ENCODE peak calls at places on chromosomes 11 and 22, in four cellular contexts. K is spleen, J is HCT116, S is endothelial cell. V is an unnamed sample.

GRCh38 chr11:131624526-131624925 is 254.1 kb downstream of the NTM start:
- DNase-seq in S (no peak), J (no peak), K (no peak), V (no peak)

GRCh38 chr11:27218498-27219038 is 144.4 kb downstream of the CCDC34 start:
- DNase-seq in J (no peak), K (no peak), S (no peak), V (no peak)

GRCh38 chr11:2886936-2887335 is 1.4 kb upstream of the CDKN1C start:
- DNase-seq in J (no peak), K (peak), S (no peak), V (no peak)

GRCh38 chr11:57001674-57002401 is 13.1 kb downstream of the OR5AK2 start:
- DNase-seq in K (no peak), J (no peak), S (no peak), V (no peak)

GRCh38 chr22:22346401-22347107 is 102.0 kb downstream of the VPREB1 start:
- DNase-seq in K (no peak), J (no peak), S (no peak), V (peak)

GRCh38 chr11:2122222-2122906 is 16.8 kb downstream of the IGF2 start:
- DNase-seq in K (peak), S (no peak), J (no peak), V (no peak)

GRCh38 chr11:2468363-2469240 is 23.8 kb downstream of the KCNQ1 start:
- DNase-seq in K (no peak), J (no peak), S (no peak), V (no peak)

GRCh38 chr11:85934599-85935169 is 79.5 kb downstream of the CCDC83 start:
- DNase-seq in J (no peak), K (no peak), S (no peak), V (no peak)

GRCh38 chr11:12267921-12268320 is 109.5 kb upstream of the PARVA start:
- DNase-seq in K (no peak), J (no peak), S (no peak), V (no peak)

GRCh38 chr11:1151366-1152315 is 6.1 kb upstream of the MUC5AC start:
- DNase-seq in J (no peak), S (no peak), K (peak), V (no peak)

GRCh38 chr11:128323381-128323780 is 264.0 kb downstream of the ETS1 start:
- DNase-seq in J (no peak), S (no peak), K (no peak), V (peak)

GRCh38 chr11:86134580-86135318 is 65.9 kb upstream of the PICALM start:
- DNase-seq in J (no peak), S (no peak), K (no peak), V (no peak)

GRCh38 chr22:20211997-20212753 is 55.9 kb downstream of the RTN4R start:
- DNase-seq in J (peak), K (no peak), S (no peak), V (no peak)

GRCh38 chr22:21567456-21568206 is at the start of gene UBE2L3:
- DNase-seq in K (peak), J (peak), S (peak), V (peak)

GRCh38 chr11:33160147-33160546 is 1.1 kb downstream of the CSTF3 start:
- DNase-seq in S (no peak), J (no peak), K (no peak), V (no peak)

GRCh38 chr11:109077340-109077927 is 344.6 kb upstream of the C11orf87 start:
- DNase-seq in K (no peak), S (no peak), J (no peak), V (no peak)

GRCh38 chr11:75554258-75555022 is 7.6 kb upstream of the SERPINH1 start:
- DNase-seq in K (no peak), J (no peak), S (no peak), V (peak)

GRCh38 chr11:72969894-72970335 is 155.7 kb downstream of the ATG16L2 start:
- DNase-seq in J (no peak), S (no peak), K (no peak), V (no peak)

GRCh38 chr11:11206457-11206856 is 146.6 kb downstream of the CSNK2A3 start:
- DNase-seq in J (no peak), K (no peak), S (no peak), V (no peak)

DNA sequence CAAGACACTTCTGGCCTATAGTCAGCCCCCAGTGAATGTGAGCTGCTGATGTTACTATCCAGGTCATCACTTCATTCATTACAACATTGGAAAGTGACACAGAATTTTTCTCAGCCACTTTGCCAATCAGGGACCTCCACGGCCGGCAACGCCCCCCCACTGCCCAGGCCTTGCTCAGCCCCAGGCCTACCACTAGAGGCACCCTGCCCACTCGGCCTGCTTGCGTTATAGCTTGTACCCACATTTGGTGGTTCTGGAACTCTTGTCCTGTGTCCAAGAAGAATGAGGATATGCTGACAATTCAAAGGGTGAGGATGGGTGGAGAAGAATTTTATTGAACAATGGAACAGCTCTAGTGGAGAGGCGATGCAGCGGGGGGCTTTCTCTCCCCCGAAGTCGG is 96.2 kb downstream of the TSPAN18 start:
- DNase-seq in S (peak), K (peak), J (no peak), V (no peak)
- TF ChIP-seq CTCF in S (peak), K (no peak), J (peak), V (peak)

DNA sequence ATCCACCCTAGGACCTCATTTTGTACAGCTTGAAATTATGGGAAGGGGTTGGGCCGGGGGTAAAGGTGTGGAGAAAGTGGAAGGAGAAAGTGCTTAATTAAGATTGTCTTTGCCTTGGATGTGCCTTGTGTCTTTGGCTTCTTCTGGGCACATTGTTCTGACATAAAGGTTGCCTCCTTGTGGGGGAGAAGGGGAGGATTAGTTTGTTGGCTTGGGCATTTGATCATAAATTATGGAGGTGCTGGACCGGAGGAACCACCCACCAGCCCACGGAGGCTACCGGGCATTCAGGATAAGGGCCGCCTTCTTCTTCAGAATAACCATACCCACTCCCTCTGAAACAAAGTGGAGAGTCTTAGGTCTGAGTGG is 1.3 kb downstream of the PAFAH1B2 start:
- DNase-seq in J (no peak), K (no peak), S (peak), V (peak)
- TF ChIP-seq CTCF in J (peak), K (no peak), S (no peak), V (peak)

GRCh38 chr11:88494857-88495256 is 157.3 kb upstream of the CTSC start:
- DNase-seq in K (no peak), S (no peak), J (no peak), V (no peak)
- TF ChIP-seq CTCF in K (no peak), S (no peak), J (no peak), V (no peak)

GRCh38 chr11:20337526-20338154 is 25.9 kb upstream of the HTATIP2 start:
- DNase-seq in K (no peak), S (peak), J (peak), V (peak)
- TF ChIP-seq CTCF in K (no peak), S (peak), J (peak), V (peak)

GRCh38 chr11:36157151-36157519 is 132.1 kb downstream of the COMMD9 start:
- DNase-seq in S (no peak), K (no peak), J (no peak), V (no peak)

GRCh38 chr11:36155301-36155700 is 133.9 kb downstream of the COMMD9 start:
- DNase-seq in S (no peak), K (no peak), J (no peak), V (no peak)

GRCh38 chr11:36156486-36157150 is 132.6 kb downstream of the COMMD9 start:
- DNase-seq in S (no peak), J (no peak), K (no peak), V (no peak)

GRCh38 chr11:36153581-36153980 is 135.6 kb downstream of the COMMD9 start:
- DNase-seq in K (no peak), S (no peak), J (no peak), V (no peak)

DNA sequence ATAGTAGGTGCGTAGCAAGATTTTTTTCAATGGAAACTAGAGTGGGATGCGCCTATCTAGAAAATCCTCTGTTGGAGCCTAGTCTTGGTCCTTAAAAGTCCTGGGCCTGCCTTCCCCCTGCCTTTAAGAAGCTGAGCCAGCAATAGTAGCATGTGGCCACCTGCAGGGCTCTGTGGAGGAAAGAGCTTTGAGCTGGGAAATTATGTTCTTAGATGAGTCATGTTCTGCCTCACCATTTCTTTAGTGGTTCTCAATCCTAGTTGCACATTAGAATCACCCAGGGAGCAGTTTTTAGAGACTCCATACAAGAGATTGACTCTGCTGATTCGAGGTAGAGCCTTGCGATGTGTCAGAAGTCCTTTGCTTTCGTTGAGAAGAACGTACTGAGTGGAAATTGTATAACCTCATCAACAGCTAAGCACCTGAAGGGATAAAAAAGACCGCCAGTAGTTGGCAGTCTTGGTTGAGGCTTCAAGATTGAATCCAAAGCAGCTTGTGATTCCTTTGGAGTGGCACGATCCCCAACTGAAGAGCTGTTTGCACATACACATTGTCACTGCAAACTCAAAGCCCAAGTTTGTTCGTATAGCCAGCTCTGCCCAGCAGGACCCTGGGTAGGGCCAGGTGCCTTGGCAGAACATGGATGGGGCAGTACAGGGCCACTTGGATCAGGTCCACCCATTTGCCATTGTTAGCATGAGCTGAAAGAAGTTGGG is 133.3 kb downstream of the COMMD9 start:
- DNase-seq in J (no peak), K (no peak), S (no peak), V (no peak)
- TF ChIP-seq CTCF in J (no peak), K (no peak), S (no peak), V (no peak)

GRCh38 chr11:123431619-123432018 is 1.6 kb downstream of the GRAMD1B start:
- DNase-seq in S (no peak), J (no peak), K (no peak), V (peak)

GRCh38 chr11:123437236-123437979 is 7.3 kb downstream of the GRAMD1B start:
- DNase-seq in K (no peak), J (no peak), S (no peak), V (no peak)

GRCh38 chr11:123434911-123435310 is 4.8 kb downstream of the GRAMD1B start:
- DNase-seq in S (no peak), K (no peak), J (no peak), V (no peak)

GRCh38 chr11:123430736-123431356 is 777 bp downstream of the GRAMD1B start:
- DNase-seq in S (peak), J (no peak), K (peak), V (peak)

GRCh38 chr11:123434262-123434661 is 4.2 kb downstream of the GRAMD1B start:
- DNase-seq in K (no peak), S (peak), J (peak), V (peak)
- TF ChIP-seq CTCF in K (no peak), S (peak), J (peak), V (peak)

DNA sequence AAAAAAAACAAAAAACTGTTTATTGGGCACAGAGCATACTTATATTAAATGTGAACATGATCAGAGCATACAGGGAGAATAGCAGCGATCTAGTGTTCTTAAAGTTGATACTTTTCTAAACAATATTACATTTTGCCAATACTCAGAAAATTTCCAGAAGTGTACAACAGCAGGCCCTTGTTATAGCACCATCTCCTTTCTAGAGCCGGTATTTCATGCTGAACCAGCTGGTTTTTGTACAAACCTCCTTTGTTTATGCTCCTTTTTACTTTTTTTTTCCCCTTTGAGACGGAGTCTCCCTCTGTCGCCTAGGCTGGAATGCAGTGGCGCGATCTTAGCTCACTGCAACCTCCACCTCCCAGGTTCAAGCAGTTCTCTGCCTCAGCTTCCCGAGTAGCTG is 90.7 kb downstream of the PPP6R3 start:
- DNase-seq in K (no peak), J (no peak), S (no peak), V (no peak)
- TF ChIP-seq CTCF in K (no peak), J (no peak), S (no peak), V (no peak)

V was measured in DND-41.